ENCODE peak calls at places on chromosomes 1 and 21, in five cellular contexts. T, K, D, N and I are unnamed samples.
A peak's percentile ranks its signal among the peaks of the same experiment; 100 is the strongest.

GRCh38 chr1:147171399-147172167 is 687 bp downstream of the PRKAB2 start:
- DNase-seq in T (peak; percentile 6), D (peak; percentile 35), K (no peak), N (peak; percentile 46), I (no peak)

GRCh38 chr1:162256287-162256686 is 120.4 kb downstream of the SPATA46 start:
- DNase-seq in T (no peak), N (no peak), K (no peak), D (no peak), I (no peak)

GRCh38 chr1:1143636-1144035 is 27.7 kb upstream of the C1orf159 start:
- DNase-seq in T (no peak), D (no peak), N (no peak), K (no peak), I (no peak)

GRCh38 chr1:168736450-168736980 is 7.5 kb upstream of the DPT start:
- DNase-seq in D (no peak), T (no peak), N (no peak), K (no peak), I (no peak)

GRCh38 chr21:34367320-34367935 is 3.6 kb downstream of the KCNE2 start:
- DNase-seq in K (no peak), T (peak; percentile 64), D (peak; percentile 77), N (peak; percentile 43), I (peak; percentile 61)

GRCh38 chr21:43989401-43989800 is 22.7 kb upstream of the TRAPPC10 start:
- DNase-seq in T (no peak), K (no peak), N (no peak), D (no peak), I (no peak)

GRCh38 chr1:231684333-231685244 is 58.0 kb downstream of the DISC1 start:
- DNase-seq in D (no peak), N (no peak), T (peak; percentile 78), K (no peak), I (peak; percentile 38)

GRCh38 chr1:41417335-41417682 is 56.1 kb downstream of the FOXO6 start:
- DNase-seq in T (no peak), K (no peak), N (no peak), D (no peak), I (no peak)

GRCh38 chr1:159089184-159089791 is 12.7 kb upstream of the AIM2 start:
- DNase-seq in T (no peak), K (no peak), D (peak; percentile 47), N (no peak), I (no peak)

GRCh38 chr1:215568287-215568692 is 1.2 kb downstream of the KCTD3 start:
- DNase-seq in N (no peak), K (no peak), T (peak; percentile 53), D (peak; percentile 68), I (peak; percentile 5)

GRCh38 chr1:12314328-12314903 is 84.6 kb downstream of the VPS13D start:
- DNase-seq in K (no peak), N (no peak), T (no peak), D (peak; percentile 25), I (peak; percentile 5)

GRCh38 chr1:245742891-245743290 is 588.1 kb downstream of the KIF26B start:
- DNase-seq in K (no peak), D (no peak), T (no peak), N (no peak), I (no peak)

GRCh38 chr1:227774051-227774720 is 39.0 kb downstream of the SNAP47 start:
- DNase-seq in N (no peak), K (no peak), D (no peak), T (no peak), I (no peak)

GRCh38 chr1:168582690-168583325 is 6.4 kb downstream of the XCL1 start:
- DNase-seq in N (no peak), K (no peak), D (no peak), T (no peak), I (no peak)

GRCh38 chr1:10561497-10561896 is 86.7 kb downstream of the PEX14 start:
- DNase-seq in T (no peak), D (no peak), K (no peak), N (no peak), I (no peak)

GRCh38 chr1:53541761-53542550 is 82.8 kb downstream of the DMRTB1 start:
- DNase-seq in K (peak; percentile 8), N (no peak), T (no peak), D (peak; percentile 18), I (peak; percentile 73)

GRCh38 chr1:94169126-94169525 is 48.2 kb upstream of the ABCA4 start:
- DNase-seq in D (no peak), N (no peak), K (no peak), T (no peak), I (no peak)

GRCh38 chr1:12109901-12110300 is 46.8 kb downstream of the TNFRSF8 start:
- DNase-seq in D (no peak), K (no peak), N (no peak), T (no peak), I (no peak)

GRCh38 chr1:21898326-21899155 is 38.6 kb downstream of the HSPG2 start:
- DNase-seq in N (no peak), K (no peak), D (no peak), T (no peak), I (no peak)

GRCh38 chr1:116415699-116416533 is 42.9 kb downstream of the ATP1A1 start:
- DNase-seq in D (peak; percentile 99), K (peak; percentile 65), N (no peak), T (no peak), I (no peak)

GRCh38 chr21:37375866-37376574 is 9.4 kb downstream of the DYRK1A start:
- DNase-seq in K (no peak), N (no peak), T (no peak), D (no peak), I (no peak)

GRCh38 chr1:172653015-172653709 is 5.7 kb upstream of the FASLG start:
- DNase-seq in T (no peak), N (no peak), D (peak; percentile 45), K (no peak), I (no peak)

GRCh38 chr1:229199892-229200291 is 71.0 kb upstream of the RAB4A start:
- DNase-seq in T (no peak), N (no peak), D (peak; percentile 10), K (peak; percentile 34), I (no peak)

GRCh38 chr1:34806396-34806795 is 13.6 kb downstream of the GJA4 start:
- DNase-seq in T (no peak), N (no peak), K (no peak), D (no peak), I (peak; percentile 50)

GRCh38 chr1:44775930-44776748 is 799 bp downstream of the RPS8 start:
- DNase-seq in N (peak; percentile 56), T (no peak), D (peak; percentile 54), K (no peak), I (no peak)

GRCh38 chr1:152745765-152746444 is 11.9 kb upstream of the KPRP start:
- DNase-seq in N (no peak), K (no peak), T (no peak), D (no peak), I (no peak)

GRCh38 chr1:48221657-48222056 is 859 bp upstream of the SLC5A9 start:
- DNase-seq in D (no peak), T (no peak), N (peak; percentile 58), K (no peak), I (no peak)

GRCh38 chr1:221456918-221457317 is 285.0 kb downstream of the DUSP10 start:
- DNase-seq in K (no peak), D (no peak), N (no peak), T (no peak), I (no peak)

GRCh38 chr21:34886554-34887385 is 162.3 kb downstream of the RUNX1 start:
- DNase-seq in K (peak; percentile 36), T (no peak), D (peak; percentile 41), N (peak; percentile 51), I (peak; percentile 50)

GRCh38 chr1:17845583-17845982 is 90.5 kb downstream of the ACTL8 start:
- DNase-seq in T (no peak), K (no peak), N (no peak), D (no peak), I (no peak)

GRCh38 chr1:11967028-11967547 is 13.2 kb upstream of the MFN2 start:
- DNase-seq in D (peak; percentile 77), N (peak; percentile 65), T (peak; percentile 40), K (no peak), I (peak; percentile 33)

GRCh38 chr1:201184734-201185453 is 5.7 kb upstream of the IGFN1 start:
- DNase-seq in K (peak; percentile 50), D (peak; percentile 61), T (peak; percentile 13), N (peak; percentile 52), I (peak; percentile 76)
- TF ChIP-seq POLR2A in K (no peak), D (no peak), T (no peak), N (no peak), I (no peak)

GRCh38 chr21:38766987-38767722 is 38.6 kb upstream of the ETS2 start:
- DNase-seq in D (no peak), N (no peak), K (no peak), T (peak; percentile 26), I (no peak)
- TF ChIP-seq POLR2A in D (no peak), N (peak; percentile 49), K (no peak), T (no peak), I (no peak)

DNA sequence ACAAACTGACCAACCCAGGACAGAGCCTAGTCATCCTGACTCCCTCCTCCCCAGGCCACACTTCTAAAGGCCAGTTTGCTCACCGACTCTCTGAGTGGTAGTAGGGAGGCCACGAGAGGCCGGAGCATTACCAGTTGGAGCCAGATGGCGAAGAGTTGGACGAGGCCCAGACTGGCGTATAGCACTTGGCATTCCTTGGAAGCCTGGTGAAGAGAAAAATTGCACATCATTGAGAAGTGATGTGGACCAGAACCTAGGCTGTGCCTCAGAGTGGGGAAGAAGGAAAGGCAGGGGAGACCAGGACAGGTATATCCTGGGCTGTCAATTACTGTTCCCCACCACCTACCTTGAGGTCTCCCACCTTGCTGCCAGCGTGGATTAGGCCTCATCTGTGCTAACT is 12.2 kb downstream of the PABPC4 start:
- DNase-seq in D (no peak), K (no peak), N (no peak), T (no peak), I (no peak)
- TF ChIP-seq POLR2A in D (peak; percentile 54), K (no peak), N (no peak), T (no peak), I (no peak)

GRCh38 chr21:17610862-17611261 is 1.8 kb downstream of the BTG3 start:
- DNase-seq in T (peak; percentile 21), D (peak; percentile 40), K (no peak), N (no peak), I (no peak)

GRCh38 chr21:17611414-17612022 is 1.2 kb downstream of the BTG3 start:
- DNase-seq in K (peak; percentile 80), T (peak; percentile 81), D (peak; percentile 93), N (peak; percentile 66), I (peak; percentile 78)

GRCh38 chr21:17613242-17613676 is 558 bp upstream of the BTG3 start:
- DNase-seq in D (no peak), N (no peak), T (peak; percentile 21), K (peak; percentile 49), I (no peak)

GRCh38 chr21:17612023-17612564 is 607 bp downstream of the BTG3 start:
- DNase-seq in D (no peak), T (peak; percentile 25), K (peak; percentile 36), N (peak; percentile 50), I (peak; percentile 41)

DNA sequence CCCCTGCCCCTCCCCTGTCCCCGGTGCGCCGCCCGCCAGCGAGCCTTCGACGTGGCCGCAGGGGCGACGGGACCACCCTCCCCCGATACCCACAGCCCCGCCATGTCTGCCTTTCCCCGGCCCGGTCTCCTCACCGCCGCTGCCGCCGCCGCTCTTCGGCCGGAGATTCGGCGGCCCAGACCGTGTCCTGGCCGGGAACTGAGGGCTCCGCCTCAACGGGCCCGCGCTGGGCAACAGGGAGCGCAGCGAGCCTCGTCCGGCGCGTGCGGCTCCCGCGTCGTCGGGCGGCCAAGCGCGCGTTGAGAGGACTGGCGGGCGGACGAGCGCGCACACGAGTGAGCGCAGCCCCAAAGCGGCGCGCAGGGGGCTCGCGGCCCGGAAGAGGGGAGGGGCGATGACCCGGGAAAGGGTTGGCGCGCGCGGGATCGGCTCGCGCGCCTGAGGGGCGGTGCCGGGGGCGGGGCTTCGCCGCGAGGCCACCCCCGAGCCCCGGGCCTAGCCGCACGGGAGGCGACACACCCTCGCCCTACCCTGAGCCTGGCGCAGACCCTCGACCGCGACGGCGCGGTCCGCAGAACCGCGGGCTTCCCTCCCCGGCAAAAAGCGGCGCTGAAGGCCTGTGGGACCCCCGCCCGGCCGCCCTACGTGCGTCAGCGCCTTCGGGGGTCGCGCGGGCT is at the start of gene BTG3:
- DNase-seq in T (peak; percentile 68), N (peak; percentile 80), D (peak; percentile 90), K (peak; percentile 86), I (peak; percentile 81)
- TF ChIP-seq POLR2A in T (peak; percentile 97), N (peak; percentile 95), D (peak; percentile 87), K (peak; percentile 93), I (peak; percentile 92)